ENCODE peak calls at places on chromosome 2, in ten cellular contexts. X is mesenchymal stem cell; S is cardiac muscle cell; C is neuronal stem cell; H is OCI-LY7; G is CD8-positive, alpha-beta T cell; M is gastrocnemius medialis; F is aorta; B is breast epithelium; V is testis. T is an unnamed sample.

GRCh38 chr2:215434447-215435260 is 1.2 kb downstream of the FN1 start:
- DNase-seq in F (no peak), G (no peak), X (no peak), H (no peak), C (no peak), V (no peak), S (peak; percentile 59), B (no peak), M (no peak), T (no peak)

GRCh38 chr2:43040084-43040854 is 186.1 kb downstream of the ZFP36L2 start:
- DNase-seq in H (no peak), V (no peak), S (no peak), X (peak; percentile 51), M (no peak), C (no peak), B (no peak), F (peak; percentile 67), G (no peak), T (no peak)

GRCh38 chr2:96940026-96940601 is 46.3 kb downstream of the FAM178B start:
- DNase-seq in C (no peak), S (no peak), G (no peak), X (no peak), F (peak; percentile 57), H (no peak), V (no peak), B (no peak), M (no peak), T (no peak)

GRCh38 chr2:61853086-61853847 is 593 bp downstream of the FAM161A start:
- DNase-seq in S (no peak), M (peak; percentile 46), B (no peak), V (peak; percentile 85), F (no peak), H (peak; percentile 33), G (no peak), C (peak; percentile 2), X (no peak), T (peak; percentile 90)

GRCh38 chr2:37366773-37367172 is 22.3 kb downstream of the QPCT start:
- DNase-seq in B (no peak), S (no peak), F (no peak), H (no peak), M (no peak), C (no peak), X (no peak), V (no peak), G (no peak), T (no peak)

GRCh38 chr2:215542690-215543089 is 106.8 kb upstream of the FN1 start:
- DNase-seq in M (no peak), X (no peak), F (no peak), C (no peak), V (no peak), G (no peak), H (no peak), S (no peak), B (no peak), T (no peak)

GRCh38 chr2:219125225-219125885 is 35.3 kb downstream of the NHEJ1 start:
- DNase-seq in B (no peak), H (no peak), V (peak; percentile 89), X (peak; percentile 91), S (peak; percentile 96), M (peak; percentile 14), G (no peak), C (no peak), F (no peak), T (no peak)

GRCh38 chr2:5094192-5094591 is 598.0 kb upstream of the SOX11 start:
- DNase-seq in F (no peak), V (no peak), C (no peak), G (no peak), H (no peak), S (no peak), B (no peak), X (no peak), M (no peak), T (no peak)

GRCh38 chr2:22397847-22398246 is 987.1 kb upstream of the KLHL29 start:
- DNase-seq in X (no peak), V (no peak), H (no peak), G (no peak), C (no peak), M (no peak), F (no peak), B (no peak), S (no peak), T (no peak)

DNA sequence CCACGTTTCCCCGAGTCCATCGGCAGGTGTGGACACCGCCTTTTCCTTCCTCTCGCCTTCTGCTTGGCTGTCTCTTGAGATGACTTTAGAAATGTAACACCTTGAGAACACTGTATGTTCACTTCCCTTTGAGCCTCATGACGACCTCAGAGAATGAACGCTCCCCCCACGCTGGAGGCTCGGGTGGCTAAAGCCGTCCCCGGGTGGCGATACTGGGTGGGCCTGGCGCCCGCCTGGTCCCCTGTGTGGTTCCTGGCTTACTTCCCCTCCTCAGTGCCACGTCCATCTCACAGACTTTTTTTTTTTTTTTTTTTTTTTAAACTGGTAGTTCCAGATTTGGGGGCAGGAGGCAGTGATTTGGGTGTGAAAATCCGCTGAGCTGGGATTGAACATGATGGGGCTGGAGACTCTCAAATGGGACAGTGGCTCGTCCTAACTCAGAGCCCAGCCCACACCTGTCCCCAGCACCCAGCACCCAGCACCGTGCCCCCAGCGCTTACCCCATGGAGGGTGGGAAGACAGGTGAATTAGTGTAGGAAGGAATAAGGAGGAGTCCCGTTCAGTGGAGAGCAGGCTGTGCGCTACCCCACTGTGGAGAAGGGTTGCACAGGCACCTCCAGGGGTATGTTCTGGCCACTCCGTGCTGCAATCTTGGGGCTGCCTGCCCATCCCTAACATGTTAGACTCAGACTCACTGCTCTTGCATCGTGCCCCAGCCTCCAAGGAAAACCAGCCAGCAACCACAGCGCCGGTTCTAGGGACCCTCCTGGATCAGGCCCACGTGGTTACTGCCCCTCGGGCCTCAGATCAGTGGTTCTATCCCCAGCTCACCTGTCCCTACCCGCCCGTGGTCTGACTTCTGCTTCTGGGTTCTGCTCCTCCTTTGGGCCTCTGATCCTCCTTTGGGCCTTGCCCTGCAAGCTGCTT is 174.0 kb downstream of the ASB1 start:
- DNase-seq in M (no peak), F (no peak), G (no peak), S (no peak), X (no peak), C (no peak), H (no peak), V (no peak), B (no peak), T (no peak)
- H3K4me3 ChIP-seq in M (no peak overlapping the region), F (no peak overlapping the region), G (no peak overlapping the region), S (no peak overlapping the region), X (peak overlapping the region; percentile 50), C (no peak overlapping the region), H (no peak overlapping the region), V (no peak overlapping the region), B (no peak overlapping the region), T (no peak overlapping the region)

DNA sequence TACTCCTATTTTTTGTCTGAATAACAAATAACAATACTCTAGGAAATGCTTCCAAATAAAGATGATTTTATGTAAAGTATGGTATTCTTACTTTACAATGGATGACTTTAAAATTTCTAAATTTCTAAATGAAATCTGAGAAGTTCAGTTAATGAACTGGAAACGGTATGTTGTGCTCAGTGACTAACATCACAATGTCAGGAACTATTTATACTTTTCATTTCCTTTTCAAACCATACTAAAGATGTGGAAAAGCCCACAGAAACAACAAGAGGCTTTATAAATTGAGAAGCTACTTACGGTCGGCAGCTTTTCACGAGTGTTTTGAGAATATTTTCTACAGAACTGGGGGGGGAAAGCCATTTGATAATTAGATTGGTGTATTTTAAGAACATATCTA is 31.1 kb downstream of the PSME4 start:
- DNase-seq in S (no peak), F (no peak), X (no peak), G (no peak), H (no peak), C (no peak), V (no peak), M (no peak), B (no peak), T (no peak)
- H3K27ac ChIP-seq in S (no peak overlapping the region), F (no peak overlapping the region), X (peak overlapping the region; percentile 29), G (no peak overlapping the region), H (no peak overlapping the region), C (no peak overlapping the region), V (no peak overlapping the region), M (peak overlapping the region; percentile 85), B (no peak overlapping the region), T (no peak overlapping the region)

DNA sequence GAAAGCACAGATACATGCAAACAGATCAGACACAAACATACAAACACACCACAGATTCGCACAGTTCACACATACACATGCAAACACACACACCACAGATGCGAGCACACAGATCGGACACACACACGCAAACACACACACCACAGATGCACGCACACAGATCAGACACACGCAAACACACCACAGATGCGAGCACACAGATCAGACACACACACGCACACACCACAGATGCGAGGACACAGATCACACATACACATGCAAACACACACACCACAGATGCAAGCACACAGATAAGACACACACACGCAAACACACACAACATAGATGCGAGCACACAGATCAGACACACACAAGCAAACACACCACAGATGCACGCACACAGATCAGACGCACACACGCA is 149.0 kb downstream of the PXDN start:
- DNase-seq in V (no peak), C (no peak), S (no peak), X (no peak), M (no peak), F (peak; percentile 4), B (no peak), G (no peak), H (no peak), T (no peak)
- H3K4me3 ChIP-seq in V (no peak overlapping the region), C (no peak overlapping the region), S (no peak overlapping the region), X (no peak overlapping the region), M (no peak overlapping the region), F (no peak overlapping the region), B (no peak overlapping the region), G (no peak overlapping the region), H (no peak overlapping the region), T (no peak overlapping the region)

GRCh38 chr2:69164379-69164778 is 151.4 kb downstream of the ANTXR1 start:
- DNase-seq in X (peak; percentile 99), C (no peak), M (no peak), S (peak; percentile 71), V (no peak), H (no peak), B (no peak), G (no peak), F (no peak), T (peak; percentile 85)
- H3K27ac ChIP-seq in X (peak overlapping the region; percentile 3), C (no peak overlapping the region), M (no peak overlapping the region), S (peak overlapping the region; percentile 80), V (no peak overlapping the region), H (no peak overlapping the region), B (peak overlapping the region; percentile 78), G (no peak overlapping the region), F (peak overlapping the region; percentile 61), T (peak overlapping the region; percentile 65)